ENCODE peak calls at places on chromosome 18, in seven cellular contexts. G is PC-3, X is PC-9, Q is GM23248, A is neural progenitor cell, V is fibroblast of lung, K is H1. U is an unnamed sample.

GRCh38 chr18:22214731-22215528 is 45.5 kb downstream of the GATA6 start:
- DNase-seq in K (no peak), G (peak), Q (peak), A (no peak), X (peak), V (peak), U (peak)

GRCh38 chr18:63022429-63023022 is 297.0 kb downstream of the BCL2 start:
- DNase-seq in Q (peak), A (peak), V (no peak), G (no peak), X (no peak), K (peak), U (no peak)

GRCh38 chr18:69590150-69590549 is 189.5 kb downstream of the DOK6 start:
- DNase-seq in X (no peak), V (peak), A (no peak), Q (no peak), G (peak), K (no peak), U (peak)

GRCh38 chr18:13725566-13726227 is 661 bp downstream of the FAM210A start:
- DNase-seq in A (no peak), X (peak), Q (peak), K (no peak), V (peak), G (peak), U (peak)

GRCh38 chr18:31061945-31062344 is 19.4 kb upstream of the DSC3 start:
- DNase-seq in K (no peak), Q (no peak), G (no peak), X (no peak), A (no peak), V (no peak), U (peak)

GRCh38 chr18:7221424-7222155 is 9.3 kb upstream of the LRRC30 start:
- DNase-seq in V (peak), K (peak), X (peak), G (peak), A (peak), Q (peak), U (peak)

GRCh38 chr18:50853863-50854271 is 25.1 kb upstream of the ME2 start:
- DNase-seq in X (peak), A (no peak), Q (peak), V (peak), K (no peak), G (peak), U (peak)

GRCh38 chr18:6747646-6748045 is 18.1 kb downstream of the ARHGAP28 start:
- DNase-seq in Q (peak), G (peak), V (peak), K (no peak), X (no peak), A (no peak), U (peak)

GRCh38 chr18:56565596-56566355 is 72.6 kb downstream of the TXNL1 start:
- DNase-seq in K (no peak), Q (peak), X (peak), A (no peak), G (peak), V (peak), U (peak)

GRCh38 chr18:30486856-30487255 is 555.7 kb downstream of the DSC3 start:
- DNase-seq in Q (peak), A (no peak), V (peak), K (no peak), G (peak), X (no peak), U (peak)

GRCh38 chr18:10560457-10561045 is 34.7 kb downstream of the NAPG start:
- DNase-seq in X (no peak), G (peak), K (peak), A (peak), Q (peak), V (peak), U (peak)

GRCh38 chr18:68940754-68941153 is 142.9 kb downstream of the CCDC102B start:
- DNase-seq in G (no peak), V (no peak), K (no peak), A (no peak), Q (no peak), X (no peak), U (no peak)

GRCh38 chr18:44900627-44901026 is 219.9 kb downstream of the SETBP1 start:
- DNase-seq in G (peak), K (no peak), Q (no peak), A (no peak), V (no peak), X (no peak), U (no peak)

GRCh38 chr18:30288662-30289414 is 753.7 kb downstream of the DSC3 start:
- DNase-seq in K (no peak), G (no peak), A (peak), V (no peak), X (no peak), Q (no peak), U (no peak)

GRCh38 chr18:63237486-63237885 is 82.1 kb downstream of the BCL2 start:
- DNase-seq in K (no peak), G (peak), V (no peak), Q (no peak), X (peak), A (no peak), U (no peak)

GRCh38 chr18:72375628-72376027 is 168.5 kb downstream of the CBLN2 start:
- DNase-seq in X (no peak), Q (no peak), G (peak), K (no peak), A (no peak), V (peak), U (peak)

GRCh38 chr18:8424917-8425725 is 184.1 kb upstream of the RAB12 start:
- DNase-seq in G (peak), X (peak), Q (peak), K (no peak), A (no peak), V (peak), U (peak)

GRCh38 chr18:6200375-6200774 is 214.3 kb downstream of the L3MBTL4 start:
- DNase-seq in K (no peak), G (no peak), A (no peak), X (no peak), Q (no peak), V (no peak), U (no peak)

GRCh38 chr18:50797147-50797546 is 22.7 kb downstream of the MRO start:
- DNase-seq in A (no peak), X (no peak), G (no peak), K (no peak), Q (no peak), V (no peak), U (no peak)

GRCh38 chr18:47936975-47937374 is 6.5 kb upstream of the SMAD2 start:
- DNase-seq in V (no peak), X (no peak), A (no peak), K (no peak), Q (no peak), G (no peak), U (no peak)

GRCh38 chr18:52313213-52313612 is 26.8 kb upstream of the DCC start:
- DNase-seq in V (no peak), Q (no peak), G (peak), X (peak), A (no peak), K (no peak), U (peak)

GRCh38 chr18:28183418-28184078 is 6.6 kb upstream of the CDH2 start:
- DNase-seq in Q (peak), V (no peak), X (peak), A (no peak), G (peak), K (no peak), U (peak)

GRCh38 chr18:79890638-79891037 is 60.8 kb downstream of the SLC66A2 start:
- DNase-seq in Q (no peak), A (no peak), K (no peak), V (no peak), X (no peak), G (no peak), U (no peak)

GRCh38 chr18:10312316-10313015 is 142.0 kb upstream of the APCDD1 start:
- DNase-seq in K (no peak), X (no peak), G (no peak), Q (peak), A (no peak), V (no peak), U (no peak)

GRCh38 chr18:5066380-5066977 is 130.6 kb downstream of the AKAIN1 start:
- DNase-seq in Q (no peak), G (no peak), V (no peak), A (peak), X (no peak), K (peak), U (no peak)

GRCh38 chr18:73908323-73908722 is 239.3 kb downstream of the FBXO15 start:
- DNase-seq in K (peak), G (peak), A (peak), X (no peak), V (peak), Q (peak), U (peak)

GRCh38 chr18:77248873-77249582 is 620 bp upstream of the GALR1 start:
- DNase-seq in Q (no peak), X (no peak), G (no peak), A (peak), K (no peak), V (no peak), U (no peak)
- TF ChIP-seq EZH2 in Q (peak), X (no peak), G (no peak), A (peak), K (peak), V (peak), U (no peak)

DNA sequence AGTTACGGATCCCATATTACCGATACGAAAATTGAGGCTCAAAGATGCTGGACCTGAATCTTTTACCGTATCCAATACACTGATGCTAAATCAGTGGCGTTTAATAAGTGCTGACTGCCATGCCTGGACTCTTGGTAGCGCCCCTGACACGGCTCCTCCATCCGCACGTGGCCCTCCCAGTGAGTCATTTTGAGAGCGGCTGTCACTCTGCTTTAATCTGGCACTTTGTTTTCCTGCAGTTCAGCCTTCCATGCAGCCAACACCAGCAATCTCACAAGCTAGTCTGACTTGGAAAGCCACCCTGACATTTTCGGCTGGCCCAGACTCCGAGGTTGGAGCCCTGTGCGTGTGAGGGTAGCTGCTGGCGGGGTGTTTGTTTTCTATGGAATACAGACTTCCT is 155.1 kb upstream of the LMAN1 start:
- DNase-seq in K (no peak), A (peak), V (peak), X (peak), G (no peak), Q (peak), U (peak)
- H3K4me3 ChIP-seq in K (no peak), A (no peak), V (no peak), X (no peak), G (no peak), Q (no peak), U (no peak)

DNA sequence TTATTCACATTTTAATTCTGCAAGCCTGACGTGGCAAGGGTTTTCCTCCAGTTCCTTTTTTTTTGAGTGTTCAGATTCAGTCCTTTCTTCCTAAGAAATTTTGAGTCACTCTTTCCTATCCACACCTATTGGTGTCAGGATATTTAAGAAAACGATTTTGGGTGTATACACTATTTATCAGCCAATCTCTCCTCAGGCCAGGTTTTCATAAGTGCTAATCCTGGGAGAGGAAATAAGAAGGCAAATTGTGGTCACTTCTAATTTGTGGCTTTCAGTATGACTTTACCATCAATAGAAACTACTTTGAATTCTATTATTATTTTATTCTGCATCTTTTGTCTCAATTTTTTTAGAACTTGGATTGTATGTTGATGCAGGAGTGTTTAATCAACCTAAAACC is 174.4 kb downstream of the DSEL start:
- DNase-seq in V (no peak), K (no peak), G (no peak), X (no peak), Q (no peak), A (no peak), U (no peak)
- H3K4me2 ChIP-seq in V (no peak), K (no peak), G (no peak), X (no peak), Q (no peak), A (no peak), U (no peak)

GRCh38 chr18:33576999-33577687 is 876 bp upstream of the ASXL3 start:
- DNase-seq in X (no peak), K (no peak), V (peak), G (no peak), A (no peak), Q (no peak), U (no peak)
- TF ChIP-seq EZH2 in X (no peak), K (no peak), V (no peak), G (no peak), A (no peak), Q (no peak), U (no peak)

GRCh38 chr18:78603584-78603983 is 376.0 kb upstream of the SALL3 start:
- DNase-seq in K (no peak), X (no peak), G (no peak), Q (no peak), V (no peak), A (no peak), U (no peak)

GRCh38 chr18:78601923-78602322 is 377.7 kb upstream of the SALL3 start:
- DNase-seq in A (no peak), X (no peak), K (no peak), G (no peak), Q (no peak), V (no peak), U (no peak)

GRCh38 chr18:78602430-78602829 is 377.2 kb upstream of the SALL3 start:
- DNase-seq in Q (no peak), V (no peak), A (no peak), X (no peak), G (no peak), K (no peak), U (no peak)

GRCh38 chr18:78601349-78601748 is 378.3 kb upstream of the SALL3 start:
- DNase-seq in G (no peak), A (peak), X (no peak), K (no peak), Q (no peak), V (no peak), U (no peak)

DNA sequence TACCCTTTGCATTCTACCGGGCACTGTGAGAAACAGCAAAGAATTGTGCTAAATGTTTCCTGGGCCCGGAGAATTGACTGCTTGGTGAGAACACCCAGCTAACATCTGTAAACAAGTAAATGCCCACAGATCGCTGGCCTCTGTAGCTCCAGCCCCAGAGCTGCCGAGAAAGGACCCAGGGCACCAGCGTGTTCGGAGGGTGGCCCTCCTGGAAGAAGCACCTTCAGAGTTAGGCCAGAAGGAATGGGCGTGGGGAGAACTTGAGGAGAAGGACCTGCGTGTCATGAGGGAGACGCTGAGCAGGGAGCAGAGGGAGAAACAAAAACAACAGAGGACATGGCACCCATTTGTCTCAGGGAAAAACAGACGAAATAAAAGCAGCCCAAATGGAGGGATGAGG is 376.5 kb upstream of the SALL3 start:
- DNase-seq in K (no peak), V (no peak), A (no peak), X (no peak), Q (no peak), G (no peak), U (no peak)
- H3K4me3 ChIP-seq in K (no peak), V (no peak), A (no peak), X (no peak), Q (no peak), G (no peak), U (no peak)

U was measured in astrocyte.